ENCODE peak calls at places on chromosome 22, in eight cellular contexts. I is Calu3; E is WERI-Rb-1; R is occipital lobe; C is mesendoderm; O is germinal center; K is ureter; X is stimulated activated CD8-positive, alpha-beta memory T cell treated with anti-CD3 and anti-CD28 coated beads, Interleukin-4, amount 100 ng/mL, for 4 hours. A is an unnamed sample.

GRCh38 chr22:23565942-23566715 is 14.0 kb downstream of the IGLL1 start:
- DNase-seq in I (peak; percentile 23), E (peak; percentile 65), R (no peak), C (peak; percentile 26), O (no peak), K (no peak), X (no peak), A (peak; percentile 35)

GRCh38 chr22:29813563-29813962 is 24.5 kb downstream of the ASCC2 start:
- DNase-seq in I (peak; percentile 24), E (no peak), R (no peak), C (peak; percentile 57), O (no peak), K (no peak), X (no peak), A (no peak)

GRCh38 chr22:34395370-34395769 is 475.1 kb upstream of the LARGE1 start:
- DNase-seq in I (no peak), E (no peak), R (no peak), C (peak; percentile 86), O (no peak), K (no peak), X (no peak), A (no peak)

GRCh38 chr22:49574861-49575702 is 252.6 kb downstream of the BRD1 start:
- DNase-seq in I (no peak), E (no peak), R (no peak), C (no peak), O (no peak), K (peak; percentile 38), X (no peak), A (no peak)

GRCh38 chr22:20237480-20238440 is 30.4 kb downstream of the RTN4R start:
- DNase-seq in I (no peak), E (no peak), R (no peak), C (no peak), O (no peak), K (no peak), X (no peak), A (no peak)

GRCh38 chr22:48595511-48595905 is 1232.2 kb downstream of the BRD1 start:
- DNase-seq in I (no peak), E (peak; percentile 33), R (no peak), C (no peak), O (no peak), K (no peak), X (no peak), A (no peak)

GRCh38 chr22:17171016-17171312 is 11.9 kb upstream of the HDHD5 start:
- DNase-seq in I (no peak), E (no peak), R (no peak), C (no peak), O (no peak), K (no peak), X (no peak), A (no peak)

GRCh38 chr22:37431811-37432707 is 4.8 kb upstream of the ELFN2 start:
- DNase-seq in I (peak; percentile 79), E (no peak), R (no peak), C (no peak), O (no peak), K (no peak), X (peak; percentile 12), A (no peak)

GRCh38 chr22:49913026-49913425 is 5.2 kb downstream of the ALG12 start:
- DNase-seq in I (no peak), E (no peak), R (no peak), C (no peak), O (no peak), K (no peak), X (no peak), A (no peak)

A was measured in ascending aorta.